ENCODE peak calls at places on chromosome 1, in five cellular contexts. U is uterus; H is CD8-positive, alpha-beta T cell; C is aorta; Q is upper lobe of left lung. L is an unnamed sample.

GRCh38 chr1:174850726-174851125 is 149.0 kb upstream of the CACYBP start:
- DNase-seq in U (no peak), H (no peak), C (no peak), Q (no peak), L (no peak)

GRCh38 chr1:155071701-155072100 is 6.9 kb upstream of the EFNA3 start:
- DNase-seq in U (no peak), H (no peak), C (no peak), Q (no peak), L (peak)

GRCh38 chr1:90717356-90717664 is 208 bp upstream of the BARHL2 start:
- DNase-seq in U (no peak), H (no peak), C (no peak), Q (peak), L (no peak)

GRCh38 chr1:232127190-232127589 is 500.6 kb downstream of the DISC1 start:
- DNase-seq in U (no peak), H (no peak), C (no peak), Q (no peak), L (no peak)

GRCh38 chr1:45862008-45862407 is 58.6 kb downstream of the MAST2 start:
- DNase-seq in U (no peak), H (no peak), C (no peak), Q (no peak), L (no peak)

GRCh38 chr1:10589074-10589473 is 114.3 kb downstream of the PEX14 start:
- DNase-seq in U (no peak), H (no peak), C (no peak), Q (no peak), L (no peak)

GRCh38 chr1:157377216-157377821 is 175.0 kb downstream of the FCRL5 start:
- DNase-seq in U (no peak), H (no peak), C (no peak), Q (no peak), L (no peak)

GRCh38 chr1:84996846-84997666 is at the start of gene MCOLN2:
- DNase-seq in U (no peak), H (peak), C (peak), Q (peak), L (peak)

GRCh38 chr1:161299347-161299746 is 10.4 kb downstream of the MPZ start:
- DNase-seq in U (no peak), H (no peak), C (no peak), Q (peak), L (no peak)

GRCh38 chr1:77057994-77058585 is 161.1 kb downstream of the PIGK start:
- DNase-seq in U (no peak), H (no peak), C (no peak), Q (no peak), L (no peak)

GRCh38 chr1:66809736-66810326 is 8.8 kb upstream of the INSL5 start:
- DNase-seq in U (no peak), H (no peak), C (no peak), Q (no peak), L (no peak)

GRCh38 chr1:33334081-33334552 is 13.2 kb upstream of the A3GALT2 start:
- DNase-seq in U (peak), H (no peak), C (peak), Q (no peak), L (peak)

GRCh38 chr1:245551536-245551935 is 396.8 kb downstream of the KIF26B start:
- DNase-seq in U (no peak), H (no peak), C (no peak), Q (no peak), L (no peak)

GRCh38 chr1:31905093-31905509 is 33.1 kb downstream of the PTP4A2 start:
- DNase-seq in U (no peak), H (no peak), C (no peak), Q (no peak), L (no peak)

GRCh38 chr1:192608671-192609070 is 27.3 kb upstream of the RGS13 start:
- DNase-seq in U (no peak), H (no peak), C (no peak), Q (no peak), L (no peak)

GRCh38 chr1:239389703-239390102 is 3.3 kb downstream of the CHRM3 start:
- DNase-seq in U (no peak), H (no peak), C (no peak), Q (no peak), L (no peak)

GRCh38 chr1:162976628-162977027 is 92.5 kb upstream of the RGS4 start:
- DNase-seq in U (no peak), H (no peak), C (no peak), Q (no peak), L (no peak)

GRCh38 chr1:153432874-153433681 is 16.8 kb downstream of the S100A7A start:
- DNase-seq in U (no peak), H (no peak), C (no peak), Q (no peak), L (no peak)

GRCh38 chr1:45880930-45881329 is 77.5 kb downstream of the MAST2 start:
- DNase-seq in U (no peak), H (no peak), C (no peak), Q (no peak), L (no peak)

GRCh38 chr1:57024855-57025254 is 59.0 kb upstream of the C8B start:
- DNase-seq in U (no peak), H (no peak), C (no peak), Q (peak), L (peak)

GRCh38 chr1:182602945-182603645 is 1.1 kb downstream of the RGS16 start:
- DNase-seq in U (no peak), H (no peak), C (no peak), Q (no peak), L (no peak)

GRCh38 chr1:184222561-184223157 is 164.2 kb upstream of the C1orf21 start:
- DNase-seq in U (peak), H (peak), C (peak), Q (no peak), L (no peak)

GRCh38 chr1:28297826-28298225 is 31.0 kb upstream of the MED18 start:
- DNase-seq in U (no peak), H (no peak), C (no peak), Q (no peak), L (no peak)

GRCh38 chr1:206116873-206117150 is 376 bp downstream of the AVPR1B start:
- DNase-seq in U (no peak), H (no peak), C (no peak), Q (no peak), L (no peak)

GRCh38 chr1:205813755-205814058 is 709 bp upstream of the SLC41A1 start:
- DNase-seq in U (no peak), H (no peak), C (no peak), Q (no peak), L (no peak)

GRCh38 chr1:114466334-114467014 is 44.5 kb downstream of the TRIM33 start:
- DNase-seq in U (no peak), H (no peak), C (no peak), Q (no peak), L (no peak)

GRCh38 chr1:178470411-178470960 is 26.3 kb downstream of the CLEC20A start:
- DNase-seq in U (no peak), H (no peak), C (no peak), Q (no peak), L (peak)

GRCh38 chr1:206693029-206693428 is 8.3 kb downstream of the MAPKAPK2 start:
- DNase-seq in U (peak), H (no peak), C (peak), Q (no peak), L (peak)

GRCh38 chr1:11426617-11427016 is 52.3 kb upstream of the DISP3 start:
- DNase-seq in U (no peak), H (no peak), C (no peak), Q (no peak), L (no peak)

GRCh38 chr1:173093721-173094450 is 43.1 kb upstream of the TNFSF18 start:
- DNase-seq in U (no peak), H (no peak), C (no peak), Q (no peak), L (no peak)

GRCh38 chr1:155729031-155729898 is 40.4 kb downstream of the DAP3 start:
- DNase-seq in U (peak), H (no peak), C (peak), Q (no peak), L (no peak)

GRCh38 chr1:111921948-111922347 is 67.5 kb downstream of the KCND3 start:
- DNase-seq in U (no peak), H (no peak), C (no peak), Q (no peak), L (no peak)

GRCh38 chr1:116678732-116679090 is 11.2 kb upstream of the IGSF3 start:
- DNase-seq in U (no peak), H (no peak), C (no peak), Q (no peak), L (no peak)

GRCh38 chr1:156684227-156684782 is 7.1 kb upstream of the NES start:
- DNase-seq in U (no peak), H (no peak), C (no peak), Q (no peak), L (no peak)

GRCh38 chr1:113677250-113678158 is 81.8 kb downstream of the PHTF1 start:
- DNase-seq in U (no peak), H (no peak), C (no peak), Q (no peak), L (no peak)

GRCh38 chr1:184163674-184164470 is 112.3 kb downstream of the TSEN15 start:
- DNase-seq in U (no peak), H (no peak), C (no peak), Q (no peak), L (no peak)

GRCh38 chr1:56188216-56188615 is 391.1 kb downstream of the PLPP3 start:
- DNase-seq in U (no peak), H (no peak), C (no peak), Q (no peak), L (no peak)

GRCh38 chr1:15341634-15342375 is 67.9 kb upstream of the EFHD2 start:
- DNase-seq in U (no peak), H (no peak), C (no peak), Q (no peak), L (no peak)
- H3K27ac ChIP-seq in U (peak), H (peak), C (no peak), Q (no peak), L (no peak)

DNA sequence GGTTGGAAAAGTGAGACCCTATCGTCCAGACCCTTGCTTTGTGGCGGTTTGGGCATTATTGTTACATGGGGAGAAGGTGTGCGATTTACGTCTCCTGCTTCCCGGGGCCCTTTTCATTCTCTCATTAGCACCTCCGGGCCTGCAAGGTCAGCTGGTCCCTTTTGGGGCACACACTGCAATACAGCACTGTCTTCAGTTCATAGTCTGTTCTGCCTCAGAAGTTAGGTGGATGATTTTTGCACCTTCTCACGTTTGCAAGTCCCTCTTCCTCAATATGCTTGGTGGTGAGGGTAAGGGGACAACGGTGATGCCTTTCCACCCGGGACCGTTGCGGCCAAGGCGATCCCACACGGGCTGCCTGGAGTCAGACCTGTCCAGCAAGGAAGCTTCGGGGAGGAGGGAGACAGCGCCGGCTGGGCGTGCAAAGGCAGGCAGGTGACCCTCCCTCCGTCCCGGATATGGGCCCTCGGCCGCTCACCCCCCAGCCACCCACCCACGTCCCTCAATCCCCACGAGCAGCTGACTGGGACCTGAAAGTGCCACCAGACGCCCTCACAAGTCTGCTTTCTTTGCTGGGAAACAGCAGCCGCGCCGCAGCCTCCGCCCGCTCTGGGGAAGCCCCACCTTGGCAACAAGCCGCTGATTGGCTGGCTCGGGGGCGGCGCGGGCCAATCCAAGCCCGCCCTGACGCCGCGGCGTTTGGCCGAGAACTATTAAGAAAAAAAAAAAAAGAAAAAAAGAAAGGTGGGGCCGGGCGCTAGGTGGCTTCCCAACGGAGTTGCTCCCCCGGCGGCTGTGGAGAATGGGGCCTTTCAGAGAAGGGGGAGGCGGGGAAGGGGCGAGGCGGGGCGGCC is 21.7 kb downstream of the BTG2 start:
- DNase-seq in U (peak), H (peak), C (peak), Q (peak), L (peak)
- H3K27ac ChIP-seq in U (peak), H (peak), C (no peak), Q (peak), L (peak)

GRCh38 chr1:7581754-7582264 is 189.3 kb upstream of the VAMP3 start:
- DNase-seq in U (no peak), H (no peak), C (peak), Q (no peak), L (peak)

GRCh38 chr1:7579831-7580804 is 191.0 kb upstream of the VAMP3 start:
- DNase-seq in U (no peak), H (no peak), C (peak), Q (no peak), L (peak)

GRCh38 chr1:7579016-7579415 is 192.1 kb upstream of the VAMP3 start:
- DNase-seq in U (no peak), H (no peak), C (peak), Q (no peak), L (peak)

GRCh38 chr1:7582439-7582972 is 188.6 kb upstream of the VAMP3 start:
- DNase-seq in U (no peak), H (no peak), C (peak), Q (no peak), L (no peak)

GRCh38 chr1:7580923-7581753 is 190.0 kb upstream of the VAMP3 start:
- DNase-seq in U (no peak), H (no peak), C (peak), Q (no peak), L (peak)
- H3K27ac ChIP-seq in U (no peak), H (no peak), C (no peak), Q (no peak), L (no peak)

GRCh38 chr1:26733392-26733791 is 37.6 kb downstream of the ARID1A start:
- DNase-seq in U (no peak), H (no peak), C (no peak), Q (no peak), L (no peak)
- H3K27ac ChIP-seq in U (no peak), H (no peak), C (no peak), Q (peak), L (no peak)

DNA sequence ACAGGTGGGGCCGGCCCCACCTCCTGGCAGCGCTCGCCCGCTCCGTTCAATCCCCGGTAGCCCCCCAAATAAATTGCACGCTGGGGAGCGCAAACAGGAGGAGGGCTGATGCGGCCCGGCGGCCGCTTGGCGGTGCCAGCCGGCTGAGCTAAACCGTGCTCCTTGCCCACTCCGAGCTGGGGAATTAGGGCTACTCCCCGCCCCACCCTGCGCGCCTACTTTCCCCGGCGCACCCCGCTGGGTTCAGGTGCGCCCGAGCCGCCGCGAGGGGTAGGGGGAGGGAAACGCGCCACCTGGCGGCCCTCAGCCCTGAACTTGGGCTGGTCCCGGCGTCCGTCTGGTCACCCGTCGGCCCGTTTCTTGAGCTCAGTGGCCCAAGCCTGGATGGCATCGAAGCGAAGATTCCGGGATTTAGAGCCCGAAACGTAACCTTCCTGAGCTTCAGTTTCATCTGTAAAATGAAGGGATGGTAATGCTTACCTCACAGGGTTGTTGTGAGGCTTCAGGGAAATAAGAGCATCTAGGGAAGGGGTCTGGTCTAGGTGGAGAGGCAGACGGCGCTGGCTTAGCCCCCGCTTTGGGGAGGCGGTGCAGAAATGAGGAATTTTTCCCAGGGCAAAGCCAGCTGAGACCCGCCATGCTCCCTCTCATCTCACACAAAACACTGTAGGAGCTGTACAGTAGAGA is 547 bp upstream of the MYCL start:
- DNase-seq in U (peak), H (peak), C (peak), Q (peak), L (peak)
- H3K27ac ChIP-seq in U (no peak), H (no peak), C (no peak), Q (peak), L (no peak)

DNA sequence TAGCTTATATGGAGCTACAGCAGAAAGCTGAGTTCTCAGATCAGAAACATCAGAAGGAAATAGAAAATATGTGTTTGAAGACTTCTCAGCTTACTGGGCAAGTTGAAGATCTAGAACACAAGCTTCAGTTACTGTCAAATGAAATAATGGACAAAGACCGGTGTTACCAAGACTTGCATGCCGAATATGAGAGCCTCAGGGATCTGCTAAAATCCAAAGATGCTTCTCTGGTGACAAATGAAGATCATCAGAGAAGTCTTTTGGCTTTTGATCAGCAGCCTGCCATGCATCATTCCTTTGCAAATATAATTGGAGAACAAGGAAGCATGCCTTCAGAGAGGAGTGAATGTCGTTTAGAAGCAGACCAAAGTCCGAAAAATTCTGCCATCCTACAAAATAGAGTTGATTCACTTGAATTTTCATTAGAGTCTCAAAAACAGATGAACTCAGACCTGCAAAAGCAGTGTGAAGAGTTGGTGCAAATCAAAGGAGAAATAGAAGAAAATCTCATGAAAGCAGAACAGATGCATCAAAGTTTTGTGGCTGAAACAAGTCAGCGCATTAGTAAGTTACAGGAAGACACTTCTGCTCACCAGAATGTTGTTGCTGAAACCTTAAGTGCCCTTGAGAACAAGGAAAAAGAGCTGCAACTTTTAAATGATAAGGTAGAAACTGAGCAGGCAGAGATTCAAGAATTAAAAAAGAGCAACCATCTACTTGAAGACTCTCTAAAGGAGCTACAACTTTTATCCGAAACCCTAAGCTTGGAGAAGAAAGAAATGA is 37.6 kb downstream of the CENPF start:
- DNase-seq in U (no peak), H (no peak), C (no peak), Q (no peak), L (no peak)
- H3K27ac ChIP-seq in U (no peak), H (peak), C (no peak), Q (no peak), L (no peak)